ENCODE peak calls at places on chromosomes 5 and 9, in six cellular contexts. E, L, J, Z, O and R are unnamed samples.

GRCh38 chr9:109411818-109412352 is 86.2 kb downstream of the PTPN3 start:
- DNase-seq in Z (peak), E (peak), L (peak), O (no peak), J (peak), R (peak)

GRCh38 chr5:39542511-39542910 is 117.7 kb upstream of the DAB2 start:
- DNase-seq in O (no peak), L (no peak), Z (no peak), E (no peak), J (no peak), R (no peak)

GRCh38 chr9:93058357-93059096 is at the start of gene SUSD3:
- DNase-seq in J (no peak), L (peak), Z (no peak), O (peak), E (no peak), R (no peak)

GRCh38 chr9:79809931-79810330 is 238.2 kb downstream of the TLE4 start:
- DNase-seq in J (no peak), E (peak), Z (peak), O (no peak), L (peak), R (peak)

GRCh38 chr5:61280766-61281427 is 51.2 kb upstream of the ZSWIM6 start:
- DNase-seq in J (no peak), L (peak), Z (no peak), O (peak), E (peak), R (no peak)

GRCh38 chr5:127355342-127355741 is 64.7 kb downstream of the MEGF10 start:
- DNase-seq in E (no peak), O (no peak), L (no peak), Z (no peak), J (no peak), R (no peak)

GRCh38 chr5:146291421-146292074 is 47.1 kb upstream of the POU4F3 start:
- DNase-seq in Z (peak), L (peak), J (peak), O (no peak), E (peak), R (peak)

GRCh38 chr5:123088031-123088805 is 823 bp upstream of the PRDM6 start:
- DNase-seq in O (no peak), J (no peak), Z (no peak), L (no peak), E (no peak), R (no peak)

GRCh38 chr5:67268233-67269011 is 71.8 kb upstream of the CD180 start:
- DNase-seq in L (no peak), E (peak), O (peak), J (peak), Z (peak), R (peak)

GRCh38 chr5:109035470-109035869 is 287.8 kb downstream of the FER start:
- DNase-seq in E (peak), Z (no peak), L (no peak), J (no peak), O (no peak), R (peak)

GRCh38 chr5:132962429-132962928 is 955 bp downstream of the AFF4 start:
- DNase-seq in O (no peak), Z (peak), E (peak), L (peak), J (peak), R (peak)

GRCh38 chr9:118957585-118957984 is 411.6 kb downstream of the BRINP1 start:
- DNase-seq in Z (no peak), J (no peak), E (no peak), O (no peak), L (no peak), R (peak)

GRCh38 chr9:120935383-120935857 is 8.8 kb upstream of the TRAF1 start:
- DNase-seq in O (peak), E (peak), J (peak), Z (peak), L (no peak), R (peak)

GRCh38 chr9:20623021-20623747 is 885 bp upstream of the MLLT3 start:
- DNase-seq in Z (no peak), L (peak), J (peak), O (peak), E (peak), R (no peak)

GRCh38 chr9:16871358-16872151 is 1.1 kb upstream of the BNC2 start:
- DNase-seq in L (peak), O (peak), J (peak), Z (peak), E (peak), R (peak)

GRCh38 chr5:90585337-90585986 is 26.9 kb downstream of the ADGRV1 start:
- DNase-seq in Z (no peak), E (no peak), L (no peak), O (no peak), J (no peak), R (no peak)

GRCh38 chr9:81613002-81613750 is 76.2 kb downstream of the TLE1 start:
- DNase-seq in E (no peak), J (no peak), O (no peak), Z (peak), L (no peak), R (peak)

GRCh38 chr9:73371801-73372200 is 220.1 kb downstream of the ANXA1 start:
- DNase-seq in E (no peak), L (no peak), O (no peak), J (no peak), Z (no peak), R (no peak)

GRCh38 chr5:178624626-178625546 is 2.0 kb downstream of the CLK4 start:
- DNase-seq in L (peak), Z (peak), O (no peak), E (peak), J (no peak), R (peak)

GRCh38 chr9:88236531-88237453 is 98.5 kb upstream of the SPATA31C2 start:
- DNase-seq in J (peak), L (no peak), Z (no peak), O (no peak), E (no peak), R (peak)

GRCh38 chr5:81525690-81526089 is 131.8 kb upstream of the ACOT12 start:
- DNase-seq in E (peak), Z (no peak), L (no peak), O (no peak), J (no peak), R (peak)

GRCh38 chr5:35924950-35925722 is 13.3 kb downstream of the CAPSL start:
- DNase-seq in J (peak), L (peak), Z (peak), E (peak), O (peak), R (peak)

GRCh38 chr5:82163459-82164108 is 114.6 kb downstream of the RPS23 start:
- DNase-seq in L (no peak), Z (no peak), E (peak), O (no peak), J (no peak), R (no peak)

GRCh38 chr9:91727316-91727861 is 222.6 kb downstream of the ROR2 start:
- DNase-seq in E (peak), Z (peak), L (peak), O (no peak), J (no peak), R (peak)

GRCh38 chr5:110590187-110590586 is 136.3 kb downstream of the TMEM232 start:
- DNase-seq in Z (peak), L (no peak), J (no peak), O (no peak), E (peak), R (no peak)

GRCh38 chr5:73443725-73444498 is 4.7 kb downstream of the FOXD1 start:
- DNase-seq in L (no peak), O (no peak), Z (no peak), J (no peak), E (no peak), R (no peak)

GRCh38 chr5:180526265-180526664 is 32.1 kb downstream of the CNOT6 start:
- DNase-seq in Z (no peak), O (no peak), J (no peak), E (no peak), L (no peak), R (no peak)

GRCh38 chr9:95089916-95090791 is 227.4 kb downstream of the FANCC start:
- DNase-seq in E (no peak), Z (peak), J (no peak), O (no peak), L (no peak), R (no peak)

GRCh38 chr9:127642047-127642740 is 30.1 kb downstream of the STXBP1 start:
- DNase-seq in O (no peak), L (no peak), Z (no peak), E (no peak), J (no peak), R (no peak)

GRCh38 chr9:89619739-89620138 is 14.9 kb downstream of the GADD45G start:
- DNase-seq in E (no peak), J (no peak), L (no peak), Z (no peak), O (no peak), R (no peak)

GRCh38 chr5:40568548-40568947 is 111.2 kb upstream of the PTGER4 start:
- DNase-seq in E (no peak), L (no peak), J (no peak), Z (no peak), O (no peak), R (no peak)

GRCh38 chr9:92405770-92406169 is 1.4 kb upstream of the OGN start:
- DNase-seq in J (no peak), O (no peak), L (no peak), E (no peak), Z (no peak), R (no peak)

GRCh38 chr5:171978519-171978918 is 27.9 kb downstream of the FBXW11 start:
- DNase-seq in O (no peak), L (no peak), J (no peak), Z (no peak), E (no peak), R (no peak)

GRCh38 chr5:175508896-175509295 is 30.5 kb downstream of the SFXN1 start:
- DNase-seq in L (no peak), E (no peak), Z (no peak), O (no peak), J (no peak), R (peak)

GRCh38 chr9:113675475-113675941 is 200.6 kb upstream of the ZNF618 start:
- DNase-seq in O (peak), E (peak), Z (peak), J (no peak), L (peak), R (peak)

GRCh38 chr5:146079695-146080361 is 25.5 kb downstream of the PLAC8L1 start:
- DNase-seq in J (no peak), O (no peak), Z (no peak), L (peak), E (peak), R (no peak)

GRCh38 chr9:91378695-91379127 is 17.0 kb upstream of the AUH start:
- DNase-seq in E (peak), J (no peak), Z (no peak), L (peak), O (no peak), R (peak)

GRCh38 chr5:1524799-1525623 is 1.3 kb upstream of the LPCAT1 start:
- DNase-seq in Z (no peak), O (peak), J (no peak), L (no peak), E (no peak), R (no peak)